ENCODE peak calls at places on chromosome 15, in eight cellular contexts. D is AG09309, I is uterus, X is LoVo, B is astrocyte of the hippocampus, R is adipocyte, C is ovary, U is nucleus accumbens. F is an unnamed sample.

GRCh38 chr15:67097893-67098740 is 32.7 kb downstream of the SMAD3 start:
- DNase-seq in D (peak), I (peak), X (no peak), B (peak), R (peak), C (no peak), U (no peak), F (no peak)

GRCh38 chr15:45251888-45252287 is at the start of gene SLC28A2:
- DNase-seq in D (no peak), I (no peak), X (no peak), B (no peak), R (no peak), C (no peak), U (no peak), F (no peak)

GRCh38 chr15:80838666-80839065 is 59.5 kb downstream of the CEMIP start:
- DNase-seq in D (no peak), I (no peak), X (no peak), B (no peak), R (no peak), C (no peak), U (no peak), F (no peak)

GRCh38 chr15:42072141-42072685 is 22.1 kb downstream of the PLA2G4D start:
- DNase-seq in D (no peak), I (no peak), X (no peak), B (no peak), R (no peak), C (no peak), U (no peak), F (no peak)

GRCh38 chr15:89662893-89663673 is 7.8 kb upstream of the KIF7 start:
- DNase-seq in D (peak), I (peak), X (no peak), B (peak), R (peak), C (peak), U (no peak), F (peak)

GRCh38 chr15:39127925-39128617 is 452.8 kb upstream of the THBS1 start:
- DNase-seq in D (peak), I (no peak), X (peak), B (peak), R (peak), C (no peak), U (no peak), F (peak)

GRCh38 chr15:31031471-31032064 is 40.1 kb upstream of the MTMR10 start:
- DNase-seq in D (no peak), I (no peak), X (no peak), B (no peak), R (peak), C (no peak), U (no peak), F (no peak)

GRCh38 chr15:50247819-50248650 is 17.5 kb downstream of the HDC start:
- DNase-seq in D (no peak), I (no peak), X (no peak), B (no peak), R (no peak), C (no peak), U (no peak), F (no peak)

GRCh38 chr15:29690765-29691475 is 131.3 kb downstream of the TJP1 start:
- DNase-seq in D (no peak), I (no peak), X (no peak), B (peak), R (no peak), C (no peak), U (no peak), F (no peak)

GRCh38 chr15:99265541-99266070 is 14.3 kb downstream of the LRRC28 start:
- DNase-seq in D (no peak), I (no peak), X (no peak), B (no peak), R (no peak), C (no peak), U (no peak), F (no peak)

GRCh38 chr15:80514071-80514780 is 110.0 kb downstream of the ARNT2 start:
- DNase-seq in D (peak), I (no peak), X (no peak), B (peak), R (peak), C (no peak), U (no peak), F (no peak)

GRCh38 chr15:61393949-61394348 is 164.8 kb upstream of the RORA start:
- DNase-seq in D (no peak), I (no peak), X (no peak), B (peak), R (no peak), C (no peak), U (no peak), F (no peak)

GRCh38 chr15:71648095-71648494 is 162.3 kb upstream of the NR2E3 start:
- DNase-seq in D (no peak), I (no peak), X (no peak), B (no peak), R (no peak), C (no peak), U (no peak), F (no peak)

GRCh38 chr15:76953913-76954312 is 22.4 kb downstream of the RCN2 start:
- DNase-seq in D (no peak), I (no peak), X (no peak), B (no peak), R (no peak), C (no peak), U (no peak), F (no peak)

GRCh38 chr15:69303337-69304175 is 4.8 kb downstream of the PAQR5 start:
- DNase-seq in D (no peak), I (no peak), X (no peak), B (no peak), R (no peak), C (no peak), U (no peak), F (no peak)

GRCh38 chr15:64897345-64897985 is 14.2 kb upstream of the ANKDD1A start:
- DNase-seq in D (no peak), I (peak), X (peak), B (peak), R (peak), C (peak), U (no peak), F (peak)

GRCh38 chr15:77784361-77785292 is 151.9 kb upstream of the LINGO1 start:
- DNase-seq in D (no peak), I (no peak), X (peak), B (peak), R (peak), C (no peak), U (no peak), F (peak)

GRCh38 chr15:42060797-42061196 is 33.6 kb downstream of the PLA2G4D start:
- DNase-seq in D (no peak), I (no peak), X (no peak), B (no peak), R (no peak), C (no peak), U (no peak), F (no peak)

GRCh38 chr15:70047386-70048195 is 50.1 kb downstream of the TLE3 start:
- DNase-seq in D (no peak), I (peak), X (no peak), B (peak), R (no peak), C (peak), U (no peak), F (no peak)

GRCh38 chr15:58447244-58448010 is 15.6 kb downstream of the LIPC start:
- DNase-seq in D (peak), I (no peak), X (no peak), B (peak), R (no peak), C (no peak), U (no peak), F (no peak)

GRCh38 chr15:80173022-80173759 is 20.4 kb downstream of the FAH start:
- DNase-seq in D (no peak), I (peak), X (peak), B (peak), R (peak), C (peak), U (peak), F (peak)

F was measured in Calu3.